ENCODE peak calls at places on chromosome 17, in seven cellular contexts. E is IMR-90; M is endothelial cell of umbilical vein; H is H1; F is CD4-positive, alpha-beta T cell; Z is effector memory CD4-positive, alpha-beta T cell; C is hepatocyte. K is an unnamed sample.

GRCh38 chr17:50946891-50947843 is 81.0 kb upstream of the TOB1 start:
- DNase-seq in E (no peak), M (no peak), H (no peak), F (no peak), Z (no peak), C (no peak), K (no peak)

GRCh38 chr17:48542956-48543853 is 1.7 kb downstream of the HOXB2 start:
- DNase-seq in E (peak), M (peak), H (no peak), F (peak), Z (peak), C (peak), K (no peak)

GRCh38 chr17:58786586-58787295 is 31.1 kb downstream of the PPM1E start:
- DNase-seq in E (peak), M (peak), H (no peak), F (no peak), Z (no peak), C (peak), K (no peak)

GRCh38 chr17:48740537-48740936 is 12.0 kb upstream of the HOXB13 start:
- DNase-seq in E (no peak), M (no peak), H (no peak), F (no peak), Z (no peak), C (no peak), K (no peak)

GRCh38 chr17:42131971-42132370 is 9.4 kb downstream of the HSPB9 start:
- DNase-seq in E (peak), M (peak), H (no peak), F (no peak), Z (no peak), C (no peak), K (no peak)

GRCh38 chr17:1107777-1108559 is 71.8 kb downstream of the ABR start:
- DNase-seq in E (no peak), M (no peak), H (no peak), F (no peak), Z (no peak), C (no peak), K (no peak)

GRCh38 chr17:73589096-73589980 is 54.9 kb downstream of the SDK2 start:
- DNase-seq in E (no peak), M (no peak), H (no peak), F (no peak), Z (no peak), C (no peak), K (no peak)

GRCh38 chr17:2967515-2967914 is 95.9 kb downstream of the OR1D5 start:
- DNase-seq in E (no peak), M (no peak), H (no peak), F (no peak), Z (no peak), C (no peak), K (no peak)

GRCh38 chr17:62605588-62605987 is 21.9 kb upstream of the MRC2 start:
- DNase-seq in E (no peak), M (no peak), H (no peak), F (no peak), Z (no peak), C (no peak), K (no peak)

GRCh38 chr17:27009087-27009486 is 284.8 kb upstream of the WSB1 start:
- DNase-seq in E (no peak), M (no peak), H (no peak), F (no peak), Z (no peak), C (no peak), K (no peak)

GRCh38 chr17:8138366-8138671 is 13.9 kb downstream of the PER1 start:
- DNase-seq in E (no peak), M (no peak), H (no peak), F (no peak), Z (no peak), C (no peak), K (no peak)

GRCh38 chr17:8137645-8138342 is 13.9 kb upstream of the HES7 start:
- DNase-seq in E (no peak), M (no peak), H (no peak), F (no peak), Z (no peak), C (peak), K (peak)

GRCh38 chr17:8131844-8132441 is 8.0 kb upstream of the HES7 start:
- DNase-seq in E (no peak), M (no peak), H (no peak), F (no peak), Z (no peak), C (peak), K (no peak)

GRCh38 chr17:8133398-8133797 is 9.5 kb upstream of the HES7 start:
- DNase-seq in E (no peak), M (no peak), H (no peak), F (no peak), Z (no peak), C (no peak), K (no peak)

GRCh38 chr17:8133941-8134340 is 10.0 kb upstream of the HES7 start:
- DNase-seq in E (no peak), M (no peak), H (no peak), F (no peak), Z (no peak), C (no peak), K (no peak)
- H3K27ac ChIP-seq in E (no peak), M (no peak), H (no peak), F (no peak), Z (no peak), C (no peak), K (no peak)

GRCh38 chr17:77180503-77181330 is 39.9 kb downstream of the SEC14L1 start:
- DNase-seq in E (no peak), M (no peak), H (no peak), F (no peak), Z (no peak), C (no peak), K (no peak)
- H3K27ac ChIP-seq in E (no peak), M (peak), H (no peak), F (no peak), Z (no peak), C (no peak), K (no peak)

GRCh38 chr17:67544364-67544763 is 167.3 kb downstream of the PITPNC1 start:
- DNase-seq in E (no peak), M (no peak), H (no peak), F (no peak), Z (no peak), C (no peak), K (no peak)
- H3K27ac ChIP-seq in E (no peak), M (no peak), H (no peak), F (no peak), Z (no peak), C (no peak), K (no peak)

DNA sequence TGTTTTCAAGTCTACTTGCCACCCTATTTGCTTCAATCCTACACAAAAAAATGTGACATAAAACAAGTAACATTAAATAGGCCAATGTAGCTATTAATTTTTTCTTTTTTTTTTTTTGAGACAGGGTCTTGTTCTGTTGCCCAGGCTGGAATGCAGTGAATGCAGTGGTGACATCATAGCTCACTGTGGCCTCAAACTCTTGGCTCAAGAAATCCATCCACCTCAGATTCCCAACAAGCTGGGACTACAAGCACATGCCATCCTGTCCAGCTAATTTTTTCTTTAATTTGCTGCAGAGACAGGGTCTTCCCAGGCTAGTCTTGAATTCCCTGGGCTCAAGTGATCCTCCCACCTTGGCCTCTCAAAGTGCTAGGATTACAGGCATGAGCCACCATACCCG is 29.4 kb downstream of the ANKFY1 start:
- DNase-seq in E (peak), M (no peak), H (no peak), F (no peak), Z (no peak), C (no peak), K (no peak)
- H3K27ac ChIP-seq in E (no peak), M (no peak), H (no peak), F (no peak), Z (no peak), C (peak), K (no peak)

K was measured in kidney.